ENCODE peak calls at places on chromosome 1, in four cellular contexts. J, A, D and N are unnamed samples.
A peak's percentile ranks its signal among the peaks of the same experiment; 100 is the strongest.

GRCh38 chr1:115325876-115326275 is 12.2 kb downstream of the NGF start:
- DNase-seq in J (no peak), A (no peak), D (no peak), N (no peak)

GRCh38 chr1:6468729-6469461 is 2.9 kb upstream of the TNFRSF25 start:
- DNase-seq in J (no peak), A (no peak), D (no peak), N (no peak)

GRCh38 chr1:56897150-56898004 is 42.8 kb downstream of the C8A start:
- DNase-seq in J (no peak), A (no peak), D (peak; percentile 82), N (peak; percentile 55)

GRCh38 chr1:13703558-13704485 is 3.8 kb downstream of the PRDM2 start:
- DNase-seq in J (no peak), A (no peak), D (no peak), N (no peak)

GRCh38 chr1:212285685-212286436 is 651 bp downstream of the PPP2R5A start:
- DNase-seq in J (peak; percentile 78), A (peak; percentile 65), D (peak; percentile 63), N (peak; percentile 77)

GRCh38 chr1:150995896-150996295 is 10.8 kb downstream of the MINDY1 start:
- DNase-seq in J (peak; percentile 60), A (peak; percentile 49), D (peak; percentile 62), N (peak; percentile 32)

GRCh38 chr1:6410248-6410893 is 9.3 kb downstream of the HES2 start:
- DNase-seq in J (peak; percentile 0), A (no peak), D (no peak), N (no peak)

GRCh38 chr1:204188959-204189639 is 7.2 kb downstream of the KISS1 start:
- DNase-seq in J (no peak), A (no peak), D (no peak), N (no peak)

GRCh38 chr1:14390816-14391215 is 207.7 kb upstream of the KAZN start:
- DNase-seq in J (no peak), A (no peak), D (peak; percentile 7), N (no peak)

GRCh38 chr1:8607906-8608305 is 209.5 kb downstream of the RERE start:
- DNase-seq in J (no peak), A (no peak), D (no peak), N (no peak)

GRCh38 chr1:30732277-30732996 is 9.1 kb upstream of the MATN1 start:
- DNase-seq in J (peak; percentile 25), A (no peak), D (no peak), N (no peak)

GRCh38 chr1:245698860-245699259 is 544.1 kb downstream of the KIF26B start:
- DNase-seq in J (no peak), A (no peak), D (no peak), N (no peak)

GRCh38 chr1:201649776-201650607 is 111.1 kb downstream of the NAV1 start:
- DNase-seq in J (peak; percentile 84), A (peak; percentile 77), D (peak; percentile 85), N (peak; percentile 80)

GRCh38 chr1:2256430-2257244 is 28.5 kb downstream of the SKI start:
- DNase-seq in J (no peak), A (peak; percentile 22), D (no peak), N (no peak)

GRCh38 chr1:118984990-118985608 is 3.0 kb downstream of the TBX15 start:
- DNase-seq in J (peak; percentile 36), A (no peak), D (no peak), N (no peak)

GRCh38 chr1:115090547-115090946 is 1.2 kb upstream of the TSPAN2 start:
- DNase-seq in J (peak; percentile 17), A (no peak), D (peak; percentile 34), N (no peak)

GRCh38 chr1:11227106-11228077 is 35.0 kb downstream of the MTOR start:
- DNase-seq in J (no peak), A (no peak), D (peak; percentile 4), N (no peak)

GRCh38 chr1:205074513-205074912 is 9.7 kb downstream of the TMEM81 start:
- DNase-seq in J (no peak), A (no peak), D (no peak), N (no peak)

GRCh38 chr1:43554444-43554992 is 23.8 kb downstream of the PTPRF start:
- DNase-seq in J (peak; percentile 69), A (no peak), D (peak; percentile 59), N (peak; percentile 42)

GRCh38 chr1:21585037-21585436 is 75.8 kb downstream of the ALPL start:
- DNase-seq in J (no peak), A (no peak), D (no peak), N (no peak)

GRCh38 chr1:66624412-66625060 is 90.6 kb downstream of the SGIP1 start:
- DNase-seq in J (no peak), A (no peak), D (peak; percentile 66), N (no peak)

GRCh38 chr1:32991819-32992488 is 27.3 kb upstream of the RNF19B start:
- DNase-seq in J (no peak), A (peak; percentile 38), D (no peak), N (no peak)

GRCh38 chr1:100164226-100164625 is 13.8 kb downstream of the LRRC39 start:
- DNase-seq in J (peak; percentile 82), A (no peak), D (peak; percentile 83), N (no peak)

GRCh38 chr1:93635614-93636543 is 45.8 kb downstream of the BCAR3 start:
- DNase-seq in J (peak; percentile 97), A (no peak), D (no peak), N (no peak)

GRCh38 chr1:91670781-91671180 is 170.1 kb downstream of the CDC7 start:
- DNase-seq in J (peak; percentile 16), A (no peak), D (no peak), N (no peak)

GRCh38 chr1:2186901-2187300 is 7.7 kb downstream of the FAAP20 start:
- DNase-seq in J (no peak), A (no peak), D (no peak), N (no peak)

GRCh38 chr1:86914998-86915736 is 732 bp downstream of the HS2ST1 start:
- DNase-seq in J (peak; percentile 87), A (peak; percentile 67), D (peak; percentile 63), N (peak; percentile 70)

GRCh38 chr1:83130886-83131691 is 867.8 kb downstream of the TTLL7 start:
- DNase-seq in J (no peak), A (no peak), D (no peak), N (no peak)

GRCh38 chr1:232686346-232686745 is 56.4 kb upstream of the SIPA1L2 start:
- DNase-seq in J (no peak), A (no peak), D (no peak), N (no peak)

GRCh38 chr1:159339517-159339916 is 37.4 kb downstream of the FCER1A start:
- DNase-seq in J (no peak), A (no peak), D (peak; percentile 9), N (peak; percentile 48)

GRCh38 chr1:53319296-53320101 is 8.4 kb downstream of the LRP8 start:
- DNase-seq in J (no peak), A (no peak), D (no peak), N (no peak)

GRCh38 chr1:71930526-71930925 is 351.8 kb downstream of the NEGR1 start:
- DNase-seq in J (no peak), A (no peak), D (no peak), N (no peak)

GRCh38 chr1:244920911-244921310 is 56.6 kb upstream of the HNRNPU start:
- DNase-seq in J (no peak), A (no peak), D (no peak), N (no peak)

GRCh38 chr1:45864765-45865164 is 61.4 kb downstream of the MAST2 start:
- DNase-seq in J (no peak), A (no peak), D (peak; percentile 20), N (no peak)
- H3K4me1 ChIP-seq in J (peaks cover 4% of the 10 kb centered on the region), A (peaks cover 3% of the 10 kb centered on the region), D (peaks cover 17% of the 10 kb centered on the region), N (no peaks in the 10 kb centered on the region)

DNA sequence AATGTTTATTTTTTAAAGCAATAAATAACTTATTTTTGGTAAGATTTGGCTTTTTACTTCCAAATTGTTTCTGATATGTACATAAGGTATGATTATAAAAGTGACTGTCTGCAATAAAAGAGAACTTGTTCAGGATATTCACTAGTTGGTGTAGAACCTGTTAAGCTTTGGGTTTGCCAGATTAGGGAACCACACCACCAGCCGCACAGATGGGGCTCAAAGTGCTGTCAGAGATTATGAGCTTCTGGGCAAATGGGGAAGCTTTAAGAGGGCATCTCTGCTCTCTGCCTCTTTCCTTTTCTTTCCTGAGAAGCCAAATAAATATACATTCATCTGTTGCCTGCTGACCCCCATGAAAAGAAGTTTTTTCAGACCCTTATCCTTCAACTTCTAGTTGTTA is 25.4 kb downstream of the IVNS1ABP start:
- DNase-seq in J (no peak), A (no peak), D (no peak), N (no peak)
- H3K27ac ChIP-seq in J (no peak overlapping the region), A (no peak overlapping the region), D (no peak overlapping the region), N (no peak overlapping the region)

GRCh38 chr1:154327466-154328317 is 2.4 kb downstream of the ATP8B2 start:
- DNase-seq in J (no peak), A (no peak), D (no peak), N (no peak)

GRCh38 chr1:154325583-154326545 is 539 bp downstream of the ATP8B2 start:
- DNase-seq in J (peak; percentile 92), A (peak; percentile 57), D (peak; percentile 91), N (no peak)

GRCh38 chr1:154328318-154329151 is 3.2 kb downstream of the ATP8B2 start:
- DNase-seq in J (peak; percentile 88), A (peak; percentile 89), D (peak; percentile 77), N (peak; percentile 64)

GRCh38 chr1:154324669-154325582 is at the start of gene ATP8B2:
- DNase-seq in J (peak; percentile 91), A (peak; percentile 82), D (peak; percentile 77), N (peak; percentile 69)

GRCh38 chr1:154326546-154327465 is 1.5 kb downstream of the ATP8B2 start:
- DNase-seq in J (no peak), A (no peak), D (peak; percentile 46), N (no peak)
- H3K4me3 ChIP-seq in J (peak overlapping the region; percentile 98), A (peak overlapping the region; percentile 76), D (peak overlapping the region; percentile 94), N (no peak overlapping the region)

DNA sequence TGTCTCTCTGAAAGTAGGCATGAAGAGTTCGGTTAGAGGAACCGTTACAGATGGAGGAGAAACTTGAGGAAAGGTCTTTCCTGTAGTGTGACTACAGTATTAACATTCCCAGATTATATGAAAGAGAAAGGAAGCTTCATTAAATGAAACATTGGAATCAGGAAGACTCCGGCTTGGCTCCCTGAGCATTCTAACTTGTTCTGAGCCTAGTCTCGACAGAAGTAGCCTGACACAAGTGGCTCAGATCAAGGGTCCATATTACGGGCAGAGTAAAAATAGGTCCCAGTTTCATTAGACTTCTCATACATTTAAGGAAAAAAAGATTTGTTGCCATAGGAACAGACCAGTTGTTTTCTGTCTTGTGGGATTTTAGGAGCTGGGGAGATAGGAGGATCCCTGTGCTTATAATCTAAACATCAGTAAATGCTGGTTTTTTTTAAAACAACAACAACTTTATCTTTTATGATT is 12.8 kb downstream of the SMAP2 start:
- DNase-seq in J (no peak), A (no peak), D (no peak), N (no peak)
- H3K4me1 ChIP-seq in J (peaks cover 25% of the 10 kb centered on the region), A (peaks cover 77% of the 10 kb centered on the region), D (peaks cover 16% of the 10 kb centered on the region), N (peaks cover 24% of the 10 kb centered on the region)